ENCODE peak calls at places on chromosomes 1 and 21, in four cellular contexts. One of them, this sample, is unnamed.

GRCh38 chr1:39116868-39117728 is 87.4 kb upstream of the MACF1 start:
- DNase-seq in fibroblast of villous mesenchyme: peak
- DNase-seq in heart right ventricle: no peak
- DNase-seq in HCT116: peak
- DNase-seq in this sample: no peak

GRCh38 chr1:53552981-53553733 is 94.0 kb downstream of the DMRTB1 start:
- DNase-seq in fibroblast of villous mesenchyme: no peak
- DNase-seq in heart right ventricle: no peak
- DNase-seq in HCT116: no peak
- DNase-seq in this sample: no peak

GRCh38 chr1:118871510-118872240 is 116.5 kb downstream of the TBX15 start:
- DNase-seq in fibroblast of villous mesenchyme: no peak
- DNase-seq in heart right ventricle: no peak
- DNase-seq in HCT116: no peak
- DNase-seq in this sample: no peak

GRCh38 chr1:116460261-116460660 is 87.2 kb downstream of the ATP1A1 start:
- DNase-seq in fibroblast of villous mesenchyme: no peak
- DNase-seq in heart right ventricle: no peak
- DNase-seq in HCT116: no peak
- DNase-seq in this sample: no peak

GRCh38 chr1:201476670-201477344 is 7.8 kb upstream of the PHLDA3 start:
- DNase-seq in fibroblast of villous mesenchyme: peak
- DNase-seq in heart right ventricle: no peak
- DNase-seq in HCT116: no peak
- DNase-seq in this sample: peak

GRCh38 chr1:91091812-91092211 is 70.0 kb upstream of the ZNF644 start:
- DNase-seq in fibroblast of villous mesenchyme: no peak
- DNase-seq in heart right ventricle: no peak
- DNase-seq in HCT116: no peak
- DNase-seq in this sample: no peak

GRCh38 chr1:164756741-164757140 is 197.8 kb downstream of the PBX1 start:
- DNase-seq in fibroblast of villous mesenchyme: peak
- DNase-seq in heart right ventricle: no peak
- DNase-seq in HCT116: no peak
- DNase-seq in this sample: no peak

GRCh38 chr1:150626150-150626549 is 3.3 kb downstream of the ENSA start:
- DNase-seq in fibroblast of villous mesenchyme: no peak
- DNase-seq in heart right ventricle: no peak
- DNase-seq in HCT116: no peak
- DNase-seq in this sample: no peak

GRCh38 chr21:35428927-35429326 is 379.8 kb upstream of the RUNX1 start:
- DNase-seq in fibroblast of villous mesenchyme: no peak
- DNase-seq in heart right ventricle: no peak
- DNase-seq in HCT116: no peak
- DNase-seq in this sample: no peak

GRCh38 chr1:97044159-97044760 is 322.7 kb downstream of the PTBP2 start:
- DNase-seq in fibroblast of villous mesenchyme: no peak
- DNase-seq in heart right ventricle: no peak
- DNase-seq in HCT116: no peak
- DNase-seq in this sample: peak

GRCh38 chr1:115507256-115507589 is 134.5 kb upstream of the VANGL1 start:
- DNase-seq in fibroblast of villous mesenchyme: peak
- DNase-seq in heart right ventricle: no peak
- DNase-seq in HCT116: peak
- DNase-seq in this sample: peak

GRCh38 chr1:100866041-100866900 is 28.4 kb downstream of the EXTL2 start:
- DNase-seq in fibroblast of villous mesenchyme: peak
- DNase-seq in heart right ventricle: no peak
- DNase-seq in HCT116: peak
- DNase-seq in this sample: peak

GRCh38 chr1:85580046-85580411 is 532 bp upstream of the CCN1 start:
- DNase-seq in fibroblast of villous mesenchyme: peak
- DNase-seq in heart right ventricle: no peak
- DNase-seq in HCT116: no peak
- DNase-seq in this sample: no peak

GRCh38 chr1:116481934-116482333 is 88.9 kb downstream of the CD58 start:
- DNase-seq in fibroblast of villous mesenchyme: no peak
- DNase-seq in heart right ventricle: no peak
- DNase-seq in HCT116: no peak
- DNase-seq in this sample: no peak

GRCh38 chr1:31674626-31675025 is 29.2 kb downstream of the COL16A1 start:
- DNase-seq in fibroblast of villous mesenchyme: no peak
- DNase-seq in heart right ventricle: no peak
- DNase-seq in HCT116: no peak
- DNase-seq in this sample: no peak

GRCh38 chr1:231628207-231628876 is 1.8 kb downstream of the DISC1 start:
- DNase-seq in fibroblast of villous mesenchyme: peak
- DNase-seq in heart right ventricle: no peak
- DNase-seq in HCT116: no peak
- DNase-seq in this sample: no peak

GRCh38 chr1:12501661-12502060 is 116.3 kb downstream of the DHRS3 start:
- DNase-seq in fibroblast of villous mesenchyme: peak
- DNase-seq in heart right ventricle: no peak
- DNase-seq in HCT116: no peak
- DNase-seq in this sample: no peak

GRCh38 chr1:23696335-23696989 is 4.9 kb downstream of the RPL11 start:
- DNase-seq in fibroblast of villous mesenchyme: no peak
- DNase-seq in heart right ventricle: no peak
- DNase-seq in HCT116: no peak
- DNase-seq in this sample: no peak

GRCh38 chr1:113835686-113836290 is 23.5 kb upstream of the RSBN1 start:
- DNase-seq in fibroblast of villous mesenchyme: peak
- DNase-seq in heart right ventricle: no peak
- DNase-seq in HCT116: peak
- DNase-seq in this sample: peak

GRCh38 chr1:41390573-41390972 is 29.3 kb downstream of the FOXO6 start:
- DNase-seq in fibroblast of villous mesenchyme: no peak
- DNase-seq in heart right ventricle: no peak
- DNase-seq in HCT116: no peak
- DNase-seq in this sample: no peak

GRCh38 chr21:46057111-46057709 is 40.7 kb upstream of the COL6A2 start:
- DNase-seq in fibroblast of villous mesenchyme: no peak
- DNase-seq in heart right ventricle: no peak
- DNase-seq in HCT116: no peak
- DNase-seq in this sample: peak

GRCh38 chr21:17688912-17689874 is 76.5 kb upstream of the BTG3 start:
- DNase-seq in fibroblast of villous mesenchyme: peak
- DNase-seq in heart right ventricle: peak
- DNase-seq in HCT116: peak
- DNase-seq in this sample: peak

GRCh38 chr1:244065063-244065788 is 14.1 kb downstream of the ZBTB18 start:
- DNase-seq in fibroblast of villous mesenchyme: no peak
- DNase-seq in heart right ventricle: no peak
- DNase-seq in HCT116: no peak
- DNase-seq in this sample: no peak

GRCh38 chr1:37828410-37829074 is 20.5 kb upstream of the YRDC start:
- DNase-seq in fibroblast of villous mesenchyme: no peak
- DNase-seq in heart right ventricle: no peak
- DNase-seq in HCT116: no peak
- DNase-seq in this sample: no peak

GRCh38 chr1:7616076-7616833 is 154.8 kb upstream of the VAMP3 start:
- DNase-seq in fibroblast of villous mesenchyme: peak
- DNase-seq in heart right ventricle: peak
- DNase-seq in HCT116: no peak
- DNase-seq in this sample: peak

GRCh38 chr1:96259399-96259798 is 462.2 kb upstream of the PTBP2 start:
- DNase-seq in fibroblast of villous mesenchyme: peak
- DNase-seq in heart right ventricle: no peak
- DNase-seq in HCT116: no peak
- DNase-seq in this sample: no peak

GRCh38 chr1:29728703-29729102 is 492.4 kb downstream of the PTPRU start:
- DNase-seq in fibroblast of villous mesenchyme: no peak
- DNase-seq in heart right ventricle: no peak
- DNase-seq in HCT116: no peak
- DNase-seq in this sample: no peak

GRCh38 chr1:2586154-2587070 is at the start of gene PRXL2B:
- DNase-seq in fibroblast of villous mesenchyme: peak
- DNase-seq in heart right ventricle: peak
- DNase-seq in HCT116: peak
- DNase-seq in this sample: peak

GRCh38 chr1:175192630-175193338 is at the start of gene KIAA0040:
- DNase-seq in fibroblast of villous mesenchyme: peak
- DNase-seq in heart right ventricle: peak
- DNase-seq in HCT116: peak
- DNase-seq in this sample: peak

GRCh38 chr1:206829282-206829681 is 36.1 kb upstream of the IL20 start:
- DNase-seq in fibroblast of villous mesenchyme: no peak
- DNase-seq in heart right ventricle: no peak
- DNase-seq in HCT116: no peak
- DNase-seq in this sample: peak

GRCh38 chr1:156176610-156177210 is 17.2 kb upstream of the SLC25A44 start:
- DNase-seq in fibroblast of villous mesenchyme: no peak
- DNase-seq in heart right ventricle: no peak
- DNase-seq in HCT116: no peak
- DNase-seq in this sample: no peak

GRCh38 chr1:72286401-72286800 is 4.1 kb upstream of the NEGR1 start:
- DNase-seq in fibroblast of villous mesenchyme: no peak
- DNase-seq in heart right ventricle: no peak
- DNase-seq in HCT116: no peak
- DNase-seq in this sample: no peak

GRCh38 chr1:160206421-160207117 is 1.4 kb downstream of the PEA15 start:
- DNase-seq in fibroblast of villous mesenchyme: peak
- DNase-seq in heart right ventricle: no peak
- DNase-seq in HCT116: no peak
- DNase-seq in this sample: peak

GRCh38 chr1:183267646-183268431 is 81.8 kb downstream of the LAMC2 start:
- DNase-seq in fibroblast of villous mesenchyme: peak
- DNase-seq in heart right ventricle: no peak
- DNase-seq in HCT116: no peak
- DNase-seq in this sample: no peak

GRCh38 chr1:203492486-203493130 is 1.3 kb upstream of the OPTC start:
- DNase-seq in fibroblast of villous mesenchyme: no peak
- DNase-seq in heart right ventricle: no peak
- DNase-seq in HCT116: no peak
- DNase-seq in this sample: no peak

GRCh38 chr1:41852091-41852490 is 66.6 kb downstream of the HIVEP3 start:
- DNase-seq in fibroblast of villous mesenchyme: no peak
- DNase-seq in heart right ventricle: no peak
- DNase-seq in HCT116: no peak
- DNase-seq in this sample: no peak

GRCh38 chr1:245330951-245331350 is 176.2 kb downstream of the KIF26B start:
- DNase-seq in fibroblast of villous mesenchyme: no peak
- DNase-seq in heart right ventricle: no peak
- DNase-seq in HCT116: no peak
- DNase-seq in this sample: no peak

GRCh38 chr1:185421485-185422100 is 104.5 kb upstream of the IVNS1ABP start:
- DNase-seq in fibroblast of villous mesenchyme: no peak
- DNase-seq in heart right ventricle: no peak
- DNase-seq in HCT116: no peak
- DNase-seq in this sample: no peak

DNA sequence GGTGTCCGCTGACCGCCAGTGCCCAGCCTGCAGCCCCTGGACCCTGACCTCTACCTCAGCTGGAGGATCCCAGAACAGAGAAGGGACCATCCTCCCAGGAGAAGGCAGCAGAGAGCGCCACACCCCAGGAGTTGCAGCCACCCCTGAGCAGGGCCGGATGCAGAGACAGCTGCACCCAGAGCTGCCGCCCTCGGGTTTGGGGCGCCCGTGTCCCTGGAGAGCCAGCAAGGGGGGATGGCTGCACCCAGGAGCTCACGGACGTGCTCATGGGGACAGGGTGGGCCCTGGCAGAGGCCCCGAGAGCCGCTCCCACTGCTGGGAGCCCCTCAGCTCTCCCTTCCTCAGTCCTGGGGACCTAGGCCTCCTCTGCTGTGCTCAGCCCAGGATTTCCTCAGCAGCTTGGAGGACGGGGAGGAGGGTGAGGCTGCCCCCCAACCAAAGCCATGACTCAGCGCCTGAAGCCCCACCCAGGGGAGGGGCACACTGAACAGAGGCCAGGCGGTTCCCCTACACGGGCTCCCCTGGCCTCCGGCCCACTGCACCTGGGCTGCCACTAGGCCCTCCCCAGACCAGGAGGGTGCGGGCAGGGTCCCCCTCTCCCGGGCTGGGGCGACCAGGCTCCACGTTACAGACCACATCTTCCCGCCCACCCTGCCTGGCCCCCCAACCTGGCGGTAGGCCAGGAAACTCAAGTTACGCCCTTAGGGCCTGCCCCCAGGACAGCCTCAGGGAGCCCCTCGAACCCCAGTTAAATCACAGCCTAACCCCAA is 2.2 kb downstream of the ACAP3 start:
- DNase-seq in fibroblast of villous mesenchyme: peak
- DNase-seq in heart right ventricle: peak
- DNase-seq in HCT116: no peak
- DNase-seq in this sample: peak
- TF ChIP-seq CTCF in fibroblast of villous mesenchyme: no peak
- TF ChIP-seq CTCF in heart right ventricle: no peak
- TF ChIP-seq CTCF in HCT116: no peak
- TF ChIP-seq CTCF in this sample: peak

GRCh38 chr1:180745098-180745497 is 113.3 kb downstream of the XPR1 start:
- DNase-seq in fibroblast of villous mesenchyme: no peak
- DNase-seq in heart right ventricle: no peak
- DNase-seq in HCT116: no peak
- DNase-seq in this sample: no peak
- H3K4me3 ChIP-seq in fibroblast of villous mesenchyme: no peak
- H3K4me3 ChIP-seq in heart right ventricle: no peak
- H3K4me3 ChIP-seq in HCT116: no peak
- H3K4me3 ChIP-seq in this sample: no peak

DNA sequence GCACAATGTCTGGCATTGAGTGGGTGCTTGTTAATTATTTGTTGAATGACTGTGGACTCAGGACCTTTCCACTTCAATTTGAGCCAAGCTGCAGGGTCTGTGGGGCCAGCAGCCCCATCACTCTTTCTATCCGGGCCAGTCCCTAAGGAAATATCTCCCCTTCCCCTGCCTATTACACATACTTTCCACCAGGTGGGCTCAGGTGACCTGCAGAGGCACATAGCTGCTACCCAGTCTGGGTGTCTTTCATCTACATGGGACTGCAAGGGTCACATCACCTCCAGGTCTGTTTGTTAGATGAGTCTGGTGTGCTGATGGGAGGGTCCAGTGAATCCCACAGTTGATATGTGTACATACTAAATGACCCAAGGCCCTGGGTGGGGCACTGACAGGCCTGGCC is 59.6 kb upstream of the KDM4A start:
- DNase-seq in fibroblast of villous mesenchyme: no peak
- DNase-seq in heart right ventricle: no peak
- DNase-seq in HCT116: no peak
- DNase-seq in this sample: no peak
- TF ChIP-seq CTCF in fibroblast of villous mesenchyme: peak
- TF ChIP-seq CTCF in heart right ventricle: no peak
- TF ChIP-seq CTCF in HCT116: no peak
- TF ChIP-seq CTCF in this sample: no peak

GRCh38 chr1:169585184-169585583 is 1.1 kb downstream of the F5 start:
- DNase-seq in fibroblast of villous mesenchyme: no peak
- DNase-seq in heart right ventricle: no peak
- DNase-seq in HCT116: no peak
- DNase-seq in this sample: no peak
- H3K4me3 ChIP-seq in fibroblast of villous mesenchyme: no peak
- H3K4me3 ChIP-seq in heart right ventricle: no peak
- H3K4me3 ChIP-seq in HCT116: no peak
- H3K4me3 ChIP-seq in this sample: no peak

This sample was measured in GM12865.